ENCODE peak calls at places on chromosomes 5 and 9, in nine cellular contexts. One of them, this sample, is unnamed.

GRCh38 chr5:79689541-79690466 is at the start of gene CMYA5:
- DNase-seq in OCI-LY7: no peak
- DNase-seq in HCT116: no peak
- DNase-seq in PC-3: no peak
- DNase-seq in MM.1S: no peak
- DNase-seq in neural progenitor cell: peak; percentile 67
- DNase-seq in GM23338: peak; percentile 78
- DNase-seq in SK-N-SH: no peak
- DNase-seq in GM23248: peak; percentile 66
- DNase-seq in this sample: peak; percentile 57

GRCh38 chr9:132798817-132799790 is 79.0 kb downstream of the AK8 start:
- DNase-seq in MM.1S: no peak
- DNase-seq in SK-N-SH: peak; percentile 89
- DNase-seq in GM23248: no peak
- DNase-seq in neural progenitor cell: no peak
- DNase-seq in HCT116: no peak
- DNase-seq in PC-3: peak; percentile 19
- DNase-seq in GM23338: peak; percentile 30
- DNase-seq in OCI-LY7: no peak
- DNase-seq in this sample: peak; percentile 37

GRCh38 chr9:10396641-10397040 is 216.2 kb downstream of the PTPRD start:
- DNase-seq in MM.1S: no peak
- DNase-seq in HCT116: no peak
- DNase-seq in GM23338: no peak
- DNase-seq in GM23248: no peak
- DNase-seq in SK-N-SH: no peak
- DNase-seq in OCI-LY7: no peak
- DNase-seq in PC-3: no peak
- DNase-seq in neural progenitor cell: no peak
- DNase-seq in this sample: no peak

GRCh38 chr9:84304166-84304565 is 36.4 kb downstream of the SLC28A3 start:
- DNase-seq in PC-3: no peak
- DNase-seq in GM23248: no peak
- DNase-seq in neural progenitor cell: no peak
- DNase-seq in GM23338: no peak
- DNase-seq in HCT116: no peak
- DNase-seq in MM.1S: no peak
- DNase-seq in SK-N-SH: no peak
- DNase-seq in OCI-LY7: no peak
- DNase-seq in this sample: no peak

GRCh38 chr9:21119093-21119770 is 22.4 kb downstream of the IFNW1 start:
- DNase-seq in neural progenitor cell: no peak
- DNase-seq in PC-3: no peak
- DNase-seq in GM23338: no peak
- DNase-seq in GM23248: no peak
- DNase-seq in HCT116: no peak
- DNase-seq in SK-N-SH: no peak
- DNase-seq in MM.1S: peak; percentile 56
- DNase-seq in OCI-LY7: peak; percentile 51
- DNase-seq in this sample: no peak

GRCh38 chr9:6779417-6780241 is 21.9 kb downstream of the KDM4C start:
- DNase-seq in PC-3: no peak
- DNase-seq in MM.1S: no peak
- DNase-seq in GM23248: peak; percentile 14
- DNase-seq in OCI-LY7: no peak
- DNase-seq in SK-N-SH: peak; percentile 64
- DNase-seq in GM23338: no peak
- DNase-seq in neural progenitor cell: no peak
- DNase-seq in HCT116: no peak
- DNase-seq in this sample: peak; percentile 39

GRCh38 chr5:45512521-45512920 is 183.7 kb downstream of the HCN1 start:
- DNase-seq in GM23338: no peak
- DNase-seq in GM23248: no peak
- DNase-seq in MM.1S: no peak
- DNase-seq in OCI-LY7: no peak
- DNase-seq in neural progenitor cell: no peak
- DNase-seq in HCT116: no peak
- DNase-seq in PC-3: peak; percentile 6
- DNase-seq in SK-N-SH: no peak
- DNase-seq in this sample: no peak

GRCh38 chr9:21252727-21253547 is 13.1 kb upstream of the IFNA14 start:
- DNase-seq in MM.1S: peak; percentile 25
- DNase-seq in HCT116: peak; percentile 38
- DNase-seq in PC-3: peak; percentile 44
- DNase-seq in SK-N-SH: peak; percentile 9
- DNase-seq in neural progenitor cell: peak; percentile 65
- DNase-seq in GM23338: peak; percentile 66
- DNase-seq in GM23248: peak; percentile 64
- DNase-seq in OCI-LY7: peak; percentile 18
- DNase-seq in this sample: peak; percentile 32

GRCh38 chr5:77319140-77319539 is 108.7 kb downstream of the PDE8B start:
- DNase-seq in MM.1S: peak; percentile 49
- DNase-seq in PC-3: no peak
- DNase-seq in neural progenitor cell: no peak
- DNase-seq in OCI-LY7: no peak
- DNase-seq in SK-N-SH: no peak
- DNase-seq in GM23248: no peak
- DNase-seq in HCT116: no peak
- DNase-seq in GM23338: no peak
- DNase-seq in this sample: no peak

GRCh38 chr5:115626444-115626823 is 598 bp upstream of the TMED7 start:
- DNase-seq in neural progenitor cell: no peak
- DNase-seq in PC-3: no peak
- DNase-seq in MM.1S: no peak
- DNase-seq in HCT116: peak; percentile 24
- DNase-seq in OCI-LY7: no peak
- DNase-seq in SK-N-SH: no peak
- DNase-seq in GM23248: peak; percentile 74
- DNase-seq in GM23338: no peak
- DNase-seq in this sample: no peak

GRCh38 chr5:84301535-84301934 is 83.1 kb downstream of the EDIL3 start:
- DNase-seq in GM23248: peak; percentile 4
- DNase-seq in neural progenitor cell: no peak
- DNase-seq in GM23338: no peak
- DNase-seq in SK-N-SH: no peak
- DNase-seq in PC-3: peak; percentile 77
- DNase-seq in MM.1S: no peak
- DNase-seq in HCT116: no peak
- DNase-seq in OCI-LY7: no peak
- DNase-seq in this sample: no peak

GRCh38 chr5:138985683-138986082 is 110.5 kb upstream of the LRRTM2 start:
- DNase-seq in neural progenitor cell: no peak
- DNase-seq in HCT116: no peak
- DNase-seq in GM23338: no peak
- DNase-seq in OCI-LY7: no peak
- DNase-seq in MM.1S: no peak
- DNase-seq in PC-3: peak; percentile 0
- DNase-seq in GM23248: no peak
- DNase-seq in SK-N-SH: peak; percentile 33
- DNase-seq in this sample: no peak

GRCh38 chr5:17061973-17062470 is 125.9 kb upstream of the MYO10 start:
- DNase-seq in PC-3: no peak
- DNase-seq in neural progenitor cell: no peak
- DNase-seq in SK-N-SH: no peak
- DNase-seq in HCT116: no peak
- DNase-seq in MM.1S: no peak
- DNase-seq in OCI-LY7: no peak
- DNase-seq in GM23338: no peak
- DNase-seq in GM23248: no peak
- DNase-seq in this sample: no peak

GRCh38 chr9:79524266-79524665 is 47.5 kb upstream of the TLE4 start:
- DNase-seq in neural progenitor cell: no peak
- DNase-seq in HCT116: no peak
- DNase-seq in GM23338: no peak
- DNase-seq in OCI-LY7: no peak
- DNase-seq in GM23248: peak; percentile 17
- DNase-seq in PC-3: peak; percentile 34
- DNase-seq in SK-N-SH: no peak
- DNase-seq in MM.1S: no peak
- DNase-seq in this sample: no peak

GRCh38 chr9:114771901-114772300 is 33.9 kb downstream of the TNFSF15 start:
- DNase-seq in GM23248: peak; percentile 36
- DNase-seq in SK-N-SH: no peak
- DNase-seq in neural progenitor cell: no peak
- DNase-seq in MM.1S: no peak
- DNase-seq in HCT116: no peak
- DNase-seq in GM23338: no peak
- DNase-seq in PC-3: peak; percentile 32
- DNase-seq in OCI-LY7: no peak
- DNase-seq in this sample: no peak

GRCh38 chr5:93890657-93891056 is 149.3 kb upstream of the POU5F2 start:
- DNase-seq in MM.1S: no peak
- DNase-seq in OCI-LY7: no peak
- DNase-seq in neural progenitor cell: peak; percentile 64
- DNase-seq in GM23338: peak; percentile 51
- DNase-seq in HCT116: no peak
- DNase-seq in PC-3: no peak
- DNase-seq in GM23248: peak; percentile 36
- DNase-seq in SK-N-SH: no peak
- DNase-seq in this sample: peak; percentile 14
- TF ChIP-seq EZH2phosphoT487 in MM.1S: no peak
- TF ChIP-seq EZH2phosphoT487 in OCI-LY7: no peak
- TF ChIP-seq EZH2phosphoT487 in neural progenitor cell: no peak
- TF ChIP-seq EZH2phosphoT487 in GM23338: no peak
- TF ChIP-seq EZH2phosphoT487 in HCT116: no peak
- TF ChIP-seq EZH2phosphoT487 in PC-3: no peak
- TF ChIP-seq EZH2phosphoT487 in GM23248: no peak
- TF ChIP-seq EZH2phosphoT487 in SK-N-SH: no peak
- TF ChIP-seq EZH2phosphoT487 in this sample: no peak

GRCh38 chr5:132770476-132771159 is 6.4 kb downstream of the SEPTIN8 start:
- DNase-seq in OCI-LY7: no peak
- DNase-seq in SK-N-SH: no peak
- DNase-seq in PC-3: no peak
- DNase-seq in GM23338: no peak
- DNase-seq in HCT116: no peak
- DNase-seq in MM.1S: no peak
- DNase-seq in GM23248: peak; percentile 59
- DNase-seq in neural progenitor cell: peak; percentile 37
- DNase-seq in this sample: no peak
- H4K20me1 ChIP-seq in OCI-LY7: no peaks in the 10 kb centered on the region
- H4K20me1 ChIP-seq in SK-N-SH: peaks cover 20% of the 10 kb centered on the region
- H4K20me1 ChIP-seq in PC-3: no peaks in the 10 kb centered on the region
- H4K20me1 ChIP-seq in GM23338: peaks cover 4% of the 10 kb centered on the region
- H4K20me1 ChIP-seq in HCT116: no peaks in the 10 kb centered on the region
- H4K20me1 ChIP-seq in MM.1S: no peaks in the 10 kb centered on the region
- H4K20me1 ChIP-seq in GM23248: peaks cover 4% of the 10 kb centered on the region
- H4K20me1 ChIP-seq in neural progenitor cell: peaks cover 17% of the 10 kb centered on the region
- H4K20me1 ChIP-seq in this sample: peaks cover 9% of the 10 kb centered on the region

DNA sequence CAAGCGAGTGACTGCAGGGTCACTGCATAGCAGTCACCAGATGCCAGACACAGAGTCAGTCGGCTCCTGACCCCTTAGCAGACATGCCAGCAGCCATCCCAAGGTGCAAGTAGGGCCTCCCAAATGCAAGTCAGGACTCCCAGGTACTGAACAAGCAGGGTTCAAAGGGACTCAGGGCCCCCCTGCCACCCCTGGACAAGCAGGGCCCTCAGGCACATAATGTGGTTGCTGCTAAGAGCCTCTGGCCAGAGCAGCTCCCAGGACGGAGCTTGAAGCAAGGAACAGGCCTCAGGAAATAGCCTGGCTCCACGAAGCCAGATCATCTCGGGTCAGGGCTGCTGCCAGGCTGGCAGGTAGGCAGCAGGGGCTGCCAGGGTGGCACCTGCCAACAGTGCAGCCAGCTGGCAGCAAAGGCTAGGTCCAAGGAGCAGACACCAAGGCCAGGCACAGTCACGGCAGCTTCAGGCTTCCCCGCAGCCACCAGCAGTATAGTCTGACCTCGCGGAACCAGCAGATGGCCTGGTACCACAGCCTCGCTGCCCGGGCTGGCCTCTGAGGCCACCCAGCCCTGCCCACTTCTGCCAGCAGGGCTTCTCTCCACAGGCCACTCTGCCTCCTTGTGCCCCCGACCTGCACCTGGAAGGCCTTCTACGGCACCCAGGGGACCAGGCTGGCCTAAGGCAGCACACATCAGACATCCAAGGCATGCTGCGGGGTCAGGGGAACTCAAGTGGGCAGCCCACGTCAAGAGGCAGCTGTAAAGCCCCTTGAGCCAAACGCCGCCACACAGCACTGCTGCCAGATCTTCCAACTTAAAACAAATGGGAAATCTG is 7.4 kb downstream of the EEIG1 start:
- DNase-seq in GM23338: no peak
- DNase-seq in PC-3: no peak
- DNase-seq in OCI-LY7: no peak
- DNase-seq in neural progenitor cell: no peak
- DNase-seq in MM.1S: no peak
- DNase-seq in SK-N-SH: peak; percentile 76
- DNase-seq in GM23248: no peak
- DNase-seq in HCT116: no peak
- DNase-seq in this sample: no peak
- H3K27ac ChIP-seq in GM23338: peak overlapping the region; percentile 59
- H3K27ac ChIP-seq in PC-3: no peak overlapping the region
- H3K27ac ChIP-seq in OCI-LY7: peak overlapping the region; percentile 95
- H3K27ac ChIP-seq in neural progenitor cell: no peak overlapping the region
- H3K27ac ChIP-seq in MM.1S: peak overlapping the region; percentile 99
- H3K27ac ChIP-seq in SK-N-SH: peak overlapping the region; percentile 42
- H3K27ac ChIP-seq in GM23248: no peak overlapping the region
- H3K27ac ChIP-seq in HCT116: peak overlapping the region; percentile 20
- H3K27ac ChIP-seq in this sample: peak overlapping the region; percentile 31

GRCh38 chr5:173172166-173172565 is 27.8 kb downstream of the BNIP1 start:
- DNase-seq in OCI-LY7: no peak
- DNase-seq in HCT116: no peak
- DNase-seq in GM23338: peak; percentile 46
- DNase-seq in GM23248: no peak
- DNase-seq in neural progenitor cell: no peak
- DNase-seq in SK-N-SH: no peak
- DNase-seq in MM.1S: no peak
- DNase-seq in PC-3: no peak
- DNase-seq in this sample: no peak
- TF ChIP-seq EZH2phosphoT487 in OCI-LY7: no peak
- TF ChIP-seq EZH2phosphoT487 in HCT116: no peak
- TF ChIP-seq EZH2phosphoT487 in GM23338: no peak
- TF ChIP-seq EZH2phosphoT487 in GM23248: no peak
- TF ChIP-seq EZH2phosphoT487 in neural progenitor cell: no peak
- TF ChIP-seq EZH2phosphoT487 in SK-N-SH: no peak
- TF ChIP-seq EZH2phosphoT487 in MM.1S: no peak
- TF ChIP-seq EZH2phosphoT487 in PC-3: no peak
- TF ChIP-seq EZH2phosphoT487 in this sample: no peak

GRCh38 chr5:104987074-104987473 is 1424.5 kb upstream of the NUDT12 start:
- DNase-seq in neural progenitor cell: no peak
- DNase-seq in GM23248: no peak
- DNase-seq in PC-3: no peak
- DNase-seq in SK-N-SH: no peak
- DNase-seq in GM23338: no peak
- DNase-seq in OCI-LY7: no peak
- DNase-seq in MM.1S: no peak
- DNase-seq in HCT116: no peak
- DNase-seq in this sample: peak; percentile 9
- H4K20me1 ChIP-seq in neural progenitor cell: no peaks in the 10 kb centered on the region
- H4K20me1 ChIP-seq in GM23248: no peaks in the 10 kb centered on the region
- H4K20me1 ChIP-seq in PC-3: no peaks in the 10 kb centered on the region
- H4K20me1 ChIP-seq in SK-N-SH: no peaks in the 10 kb centered on the region
- H4K20me1 ChIP-seq in GM23338: no peaks in the 10 kb centered on the region
- H4K20me1 ChIP-seq in OCI-LY7: no peaks in the 10 kb centered on the region
- H4K20me1 ChIP-seq in MM.1S: no peaks in the 10 kb centered on the region
- H4K20me1 ChIP-seq in HCT116: no peaks in the 10 kb centered on the region
- H4K20me1 ChIP-seq in this sample: no peaks in the 10 kb centered on the region